ENCODE peak calls at places on chromosomes 7 and 10, in seven cellular contexts. I is right atrium auricular region, B is IMR-90, J is coronary artery, Q is A549, T is OCI-LY7, A is fibroblast of the aortic adventitia. W is an unnamed sample.

GRCh38 chr7:1814089-1814811 is 144.2 kb downstream of the ELFN1 start:
- DNase-seq in I (peak; percentile 56), T (no peak), A (no peak), J (peak; percentile 57), Q (no peak), B (no peak), W (no peak)

GRCh38 chr7:2810682-2811471 is 33.2 kb downstream of the GNA12 start:
- DNase-seq in T (no peak), J (peak; percentile 64), Q (no peak), B (no peak), A (no peak), I (no peak), W (no peak)

GRCh38 chr10:126021833-126022500 is 125.6 kb downstream of the FANK1 start:
- DNase-seq in I (no peak), Q (no peak), B (no peak), J (no peak), A (no peak), T (no peak), W (peak; percentile 15)

GRCh38 chr10:115432188-115432819 is 339.1 kb downstream of the ATRNL1 start:
- DNase-seq in B (peak; percentile 6), A (no peak), Q (peak; percentile 2), T (peak; percentile 2), I (no peak), J (no peak), W (peak; percentile 27)

GRCh38 chr7:87427289-87427688 is 48.2 kb downstream of the ABCB4 start:
- DNase-seq in T (no peak), B (no peak), A (no peak), I (no peak), J (no peak), Q (no peak), W (peak; percentile 19)

GRCh38 chr10:102118867-102119266 is 1.3 kb downstream of the LDB1 start:
- DNase-seq in I (no peak), Q (no peak), T (peak; percentile 70), A (peak; percentile 33), B (peak; percentile 20), J (no peak), W (peak; percentile 23)

GRCh38 chr10:78408671-78409472 is 375.2 kb downstream of the RPS24 start:
- DNase-seq in Q (no peak), T (no peak), J (peak; percentile 83), A (peak; percentile 77), B (peak; percentile 20), I (peak; percentile 81), W (no peak)

GRCh38 chr7:20403356-20403755 is 72.7 kb downstream of the ITGB8 start:
- DNase-seq in T (no peak), B (no peak), Q (no peak), A (peak; percentile 74), J (no peak), I (no peak), W (no peak)

GRCh38 chr7:87818336-87818735 is 57.8 kb downstream of the SLC25A40 start:
- DNase-seq in I (no peak), J (no peak), T (no peak), A (no peak), Q (no peak), B (no peak), W (no peak)

GRCh38 chr10:8722835-8723234 is 668.3 kb downstream of the GATA3 start:
- DNase-seq in Q (no peak), T (no peak), A (no peak), J (no peak), I (no peak), B (no peak), W (no peak)

GRCh38 chr7:31175672-31176071 is 123.6 kb downstream of the ADCYAP1R1 start:
- DNase-seq in I (no peak), A (no peak), Q (peak; percentile 11), J (no peak), T (peak; percentile 4), B (no peak), W (no peak)

GRCh38 chr10:127243490-127244272 is 47.3 kb upstream of the INSYN2A start:
- DNase-seq in I (no peak), T (peak; percentile 3), Q (peak; percentile 57), B (peak; percentile 30), A (peak; percentile 19), J (no peak), W (peak; percentile 47)

GRCh38 chr7:27032843-27033242 is 63.0 kb downstream of the HOXA1 start:
- DNase-seq in A (no peak), J (no peak), B (peak; percentile 13), Q (no peak), T (no peak), I (no peak), W (no peak)

GRCh38 chr10:84341538-84341856 is 13.1 kb downstream of the CCSER2 start:
- DNase-seq in I (no peak), T (no peak), Q (no peak), J (no peak), A (no peak), B (no peak), W (no peak)

GRCh38 chr7:7522421-7522820 is 13.3 kb downstream of the COL28A1 start:
- DNase-seq in J (no peak), Q (no peak), B (peak; percentile 18), I (no peak), A (no peak), T (no peak), W (no peak)

GRCh38 chr7:13980474-13980873 is 9.0 kb downstream of the ETV1 start:
- DNase-seq in B (no peak), T (no peak), A (peak; percentile 34), I (no peak), J (no peak), Q (no peak), W (no peak)
- H3K4me3 ChIP-seq in B (no peak overlapping the region), T (no peak overlapping the region), A (peak overlapping the region; percentile 31), I (no peak overlapping the region), J (peak overlapping the region; percentile 21), Q (no peak overlapping the region), W (no peak overlapping the region)

GRCh38 chr7:94873239-94873638 is 34.2 kb upstream of the PPP1R9A start:
- DNase-seq in A (no peak), J (no peak), B (no peak), Q (no peak), T (no peak), I (no peak), W (no peak)
- TF ChIP-seq CTCF in A (no peak), J (no peak), B (no peak), Q (no peak), T (no peak), I (no peak), W (no peak)

DNA sequence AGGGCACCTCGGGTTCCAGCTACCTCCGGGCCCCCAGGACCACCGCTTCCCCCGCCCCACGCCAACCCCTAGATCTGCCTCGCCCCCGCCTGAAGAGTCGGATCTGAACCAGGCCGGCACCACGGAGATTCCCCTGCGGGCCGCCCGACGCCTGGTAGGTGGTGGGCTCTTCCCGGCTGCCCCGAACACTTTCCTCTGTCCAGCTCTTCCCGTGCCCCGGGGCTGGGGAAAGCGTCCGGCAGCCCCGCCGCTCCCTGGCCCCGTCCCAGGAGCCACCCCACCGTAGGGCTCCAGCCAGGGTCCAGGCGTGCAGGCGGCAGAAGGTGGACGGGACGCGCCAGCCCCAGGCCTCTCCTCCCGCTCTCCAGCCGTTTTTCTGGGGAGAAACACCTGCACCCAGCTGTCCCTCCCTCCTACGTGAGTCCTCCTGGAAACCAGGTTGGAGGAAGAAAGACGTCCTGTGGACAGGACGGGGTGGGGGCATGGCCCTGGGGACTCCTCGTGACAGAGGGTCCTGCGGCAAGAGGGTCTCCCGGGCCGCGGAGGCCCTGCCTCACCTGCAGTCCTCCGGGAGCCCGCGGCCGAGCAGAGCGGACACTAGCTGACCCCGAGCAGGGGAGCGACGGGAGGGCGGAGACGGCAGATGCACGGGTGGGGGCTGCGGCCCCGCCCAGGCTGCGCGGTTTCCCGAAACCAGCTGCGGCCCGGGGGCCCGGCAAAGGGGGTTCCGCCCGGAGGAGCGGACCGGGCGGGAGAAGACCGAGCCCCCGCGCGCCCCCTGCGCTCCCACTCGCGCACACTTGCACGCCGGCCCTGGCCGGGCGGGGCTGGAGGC is at the start of gene TMEM176B:
- DNase-seq in T (no peak), J (peak; percentile 73), A (no peak), I (no peak), Q (no peak), B (no peak), W (no peak)
- H3K4me3 ChIP-seq in T (no peak within 1 kb of the TSS), J (peak within 1 kb of the TSS; percentile 73), A (no peak within 1 kb of the TSS), I (peak within 1 kb of the TSS; percentile 69), Q (no peak within 1 kb of the TSS), B (peak within 1 kb of the TSS; percentile 21), W (no peak within 1 kb of the TSS)

DNA sequence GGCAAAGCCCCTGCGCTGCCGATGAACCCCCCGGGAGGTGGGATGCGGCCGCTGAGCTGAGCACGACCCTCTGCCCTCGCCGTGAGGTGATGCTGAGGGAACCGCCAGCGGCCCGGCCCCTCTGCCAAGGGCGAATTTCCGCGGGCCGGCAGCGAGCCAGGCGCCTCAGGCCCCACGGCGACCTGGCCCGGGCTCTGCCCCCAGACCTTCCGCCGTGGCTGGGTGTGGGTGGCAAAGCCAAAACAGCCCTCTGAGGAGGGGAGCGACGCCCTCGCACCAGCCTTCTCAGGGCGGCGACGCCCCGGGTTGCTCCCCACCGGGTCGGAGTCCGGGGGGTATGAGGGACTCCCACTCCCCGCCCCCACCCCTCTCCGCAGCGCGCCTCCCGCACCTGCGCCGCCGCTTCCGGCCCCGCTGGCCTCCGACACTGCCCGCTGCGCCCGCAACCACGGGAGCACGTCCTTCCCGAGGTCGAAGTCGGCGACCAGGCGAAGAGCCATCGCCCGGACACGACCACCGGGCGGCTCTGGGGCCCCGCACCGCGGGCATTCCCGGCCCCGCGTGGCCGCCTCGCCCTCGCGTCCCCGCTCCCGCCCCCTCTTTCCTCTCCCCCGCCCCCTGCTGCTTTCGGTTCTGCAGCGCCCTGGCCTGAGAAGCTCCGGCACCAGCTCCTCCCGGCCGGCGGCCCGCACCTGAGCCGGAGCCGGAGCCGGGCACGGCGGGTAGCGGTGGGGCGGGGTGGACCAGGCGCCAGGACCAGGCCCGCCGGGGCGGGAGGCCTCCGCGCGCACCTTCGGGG is at the start of gene GSAP:
- DNase-seq in Q (peak; percentile 65), T (no peak), I (no peak), A (no peak), J (no peak), B (no peak), W (peak; percentile 68)
- TF ChIP-seq CTCF in Q (no peak), T (no peak), I (no peak), A (no peak), J (no peak), B (no peak), W (no peak)

GRCh38 chr10:110733256-110733952 is 89.3 kb downstream of the RBM20 start:
- DNase-seq in J (no peak), Q (no peak), T (no peak), A (peak; percentile 31), I (no peak), B (no peak), W (no peak)
- H3K4me3 ChIP-seq in J (peak overlapping the region; percentile 61), Q (peak overlapping the region; percentile 25), T (peak overlapping the region; percentile 27), A (peak overlapping the region; percentile 54), I (no peak overlapping the region), B (peak overlapping the region; percentile 43), W (no peak overlapping the region)

DNA sequence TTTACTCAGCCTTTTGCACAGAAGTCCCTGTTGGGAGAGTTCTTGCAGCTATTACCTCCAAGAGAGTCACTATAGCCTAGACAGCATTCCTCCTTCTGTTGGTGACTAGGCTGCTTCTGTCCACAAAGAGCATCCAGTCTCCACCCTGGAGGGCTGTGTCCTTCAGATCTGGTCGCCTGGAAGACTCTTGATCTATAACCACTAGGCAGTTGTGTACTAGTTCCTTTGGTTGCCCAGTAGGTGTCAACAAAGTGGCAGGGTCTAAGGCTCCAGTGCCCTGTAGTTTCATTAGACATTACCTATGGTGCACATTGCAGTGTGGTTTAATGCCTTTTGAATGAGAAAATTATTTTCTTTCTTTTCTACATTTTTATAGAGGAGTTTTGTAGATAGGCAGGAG is 11.3 kb upstream of the AKR1C2 start:
- DNase-seq in B (no peak), A (no peak), I (no peak), Q (peak; percentile 31), T (peak; percentile 1), J (no peak), W (peak; percentile 45)
- TF ChIP-seq CTCF in B (no peak), A (no peak), I (no peak), Q (peak; percentile 42), T (no peak), J (no peak), W (peak; percentile 35)